ENCODE peak calls at places on chromosomes 1 and 21, in six cellular contexts. S is A549, Z is K562, F is GM12878, N is HepG2, W is endothelial cell of umbilical vein. H is an unnamed sample.

GRCh38 chr1:226737819-226738420 is 1.2 kb downstream of the ITPKB start:
- DNase-seq in W (peak), Z (no peak), N (no peak), F (no peak), S (peak), H (peak)

GRCh38 chr1:53587252-53587992 is 128.2 kb downstream of the DMRTB1 start:
- DNase-seq in N (no peak), W (no peak), Z (no peak), S (no peak), F (no peak), H (no peak)

GRCh38 chr21:42453301-42454220 is 42.5 kb downstream of the RSPH1 start:
- DNase-seq in W (no peak), S (no peak), Z (no peak), F (no peak), N (no peak), H (peak)

GRCh38 chr1:33634806-33635205 is 162.4 kb downstream of the ZSCAN20 start:
- DNase-seq in N (peak), F (no peak), W (peak), S (peak), Z (peak), H (peak)

GRCh38 chr1:36464605-36465393 is 615 bp upstream of the MRPS15 start:
- DNase-seq in W (no peak), S (no peak), N (no peak), Z (no peak), F (no peak), H (peak)

GRCh38 chr1:203764105-203765028 is 616 bp upstream of the LAX1 start:
- DNase-seq in Z (peak), F (no peak), S (no peak), N (no peak), W (no peak), H (no peak)

GRCh38 chr1:25343872-25344271 is 5.7 kb downstream of the TMEM50A start:
- DNase-seq in Z (no peak), S (no peak), F (no peak), W (no peak), N (no peak), H (no peak)

GRCh38 chr1:35810096-35810860 is 2.5 kb downstream of the AGO4 start:
- DNase-seq in F (no peak), Z (no peak), N (no peak), S (no peak), W (no peak), H (no peak)

GRCh38 chr1:66439028-66439427 is 94.9 kb upstream of the SGIP1 start:
- DNase-seq in W (peak), N (no peak), Z (no peak), S (no peak), F (peak), H (peak)

GRCh38 chr1:66576645-66577044 is 42.7 kb downstream of the SGIP1 start:
- DNase-seq in F (no peak), N (peak), W (peak), Z (no peak), S (no peak), H (no peak)

GRCh38 chr1:56494306-56494705 is 85.1 kb downstream of the PLPP3 start:
- DNase-seq in N (peak), S (no peak), Z (no peak), F (no peak), W (no peak), H (no peak)

GRCh38 chr1:50531601-50532000 is 108.4 kb upstream of the DMRTA2 start:
- DNase-seq in F (no peak), Z (no peak), W (no peak), N (no peak), S (no peak), H (no peak)

GRCh38 chr1:211309617-211310016 is 17.0 kb upstream of the TRAF5 start:
- DNase-seq in F (no peak), S (no peak), W (peak), Z (peak), N (no peak), H (no peak)

GRCh38 chr1:238252033-238252802 is 361.5 kb upstream of the ZP4 start:
- DNase-seq in Z (no peak), F (no peak), N (no peak), S (peak), W (no peak), H (peak)

GRCh38 chr1:240285541-240285940 is 193.9 kb downstream of the FMN2 start:
- DNase-seq in N (no peak), Z (no peak), W (no peak), S (no peak), F (no peak), H (no peak)

GRCh38 chr1:205930698-205931330 is 12.4 kb downstream of the SLC26A9 start:
- DNase-seq in F (no peak), Z (no peak), S (no peak), W (no peak), N (no peak), H (peak)

GRCh38 chr1:45925728-45926287 is 122.4 kb downstream of the MAST2 start:
- DNase-seq in Z (no peak), F (peak), W (peak), N (no peak), S (no peak), H (no peak)

GRCh38 chr1:186494832-186495271 is 33.9 kb upstream of the PDC start:
- DNase-seq in S (peak), F (no peak), W (no peak), N (no peak), Z (no peak), H (no peak)

GRCh38 chr1:68791800-68792199 is 294.9 kb upstream of the DEPDC1 start:
- DNase-seq in N (no peak), F (no peak), Z (no peak), S (no peak), W (no peak), H (peak)

GRCh38 chr1:241950390-241950789 is 7.2 kb upstream of the BECN2 start:
- DNase-seq in W (no peak), S (no peak), N (no peak), Z (no peak), F (no peak), H (no peak)

GRCh38 chr1:9200441-9200840 is 34.1 kb upstream of the H6PD start:
- DNase-seq in N (no peak), W (no peak), Z (no peak), F (no peak), S (no peak), H (no peak)

GRCh38 chr1:9197186-9198099 is 37.1 kb upstream of the H6PD start:
- DNase-seq in F (no peak), S (no peak), Z (no peak), N (no peak), W (no peak), H (peak)

GRCh38 chr1:9196129-9197040 is 38.2 kb upstream of the H6PD start:
- DNase-seq in F (peak), W (peak), N (peak), Z (peak), S (peak), H (peak)

GRCh38 chr1:9201421-9202239 is 32.9 kb upstream of the H6PD start:
- DNase-seq in F (no peak), S (no peak), Z (no peak), W (peak), N (no peak), H (peak)

DNA sequence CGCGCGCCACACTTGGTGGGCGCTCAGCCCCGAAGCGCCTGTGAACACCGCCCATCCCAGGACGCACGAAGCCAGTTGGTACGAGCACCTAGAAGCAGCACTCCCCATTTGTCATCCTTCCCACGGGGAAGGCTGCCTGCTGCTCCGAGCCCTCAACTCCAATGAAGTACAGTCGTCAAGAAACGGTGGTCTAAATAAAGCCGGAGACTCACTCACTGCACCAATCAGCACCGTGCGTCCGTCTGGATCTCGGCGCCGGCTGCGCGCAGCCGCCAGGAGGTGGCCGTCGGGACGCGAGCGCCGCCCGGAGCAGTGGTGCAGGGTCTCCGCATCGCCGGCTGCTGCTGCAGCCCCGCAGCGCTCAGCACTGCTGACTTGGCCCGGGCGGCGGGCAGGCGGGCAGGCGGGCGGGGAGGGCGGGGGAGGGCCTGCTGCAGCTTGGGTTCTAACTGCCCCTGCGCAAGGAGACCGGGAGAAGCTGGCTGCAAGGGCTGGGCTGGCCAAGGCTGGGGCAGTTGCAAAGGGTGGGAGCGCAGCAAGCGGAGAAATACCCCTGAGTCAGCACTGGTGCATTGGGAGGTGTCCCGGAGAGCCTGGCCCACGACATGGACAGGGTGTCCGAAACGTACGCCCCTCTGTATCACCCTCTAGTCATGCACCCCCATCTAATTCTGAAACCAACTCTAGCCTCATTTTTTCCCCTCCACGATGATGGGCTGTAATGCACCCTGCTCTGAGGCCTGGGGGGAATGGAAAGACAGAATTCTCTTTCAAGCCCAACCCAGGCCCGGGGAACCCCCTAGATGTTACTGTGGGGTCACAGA is 35.8 kb upstream of the H6PD start:
- DNase-seq in W (peak), N (no peak), Z (no peak), S (no peak), F (no peak), H (peak)
- TF ChIP-seq MAX in W (no peak), N (peak), Z (no peak), S (no peak), F (no peak), H (no peak)

DNA sequence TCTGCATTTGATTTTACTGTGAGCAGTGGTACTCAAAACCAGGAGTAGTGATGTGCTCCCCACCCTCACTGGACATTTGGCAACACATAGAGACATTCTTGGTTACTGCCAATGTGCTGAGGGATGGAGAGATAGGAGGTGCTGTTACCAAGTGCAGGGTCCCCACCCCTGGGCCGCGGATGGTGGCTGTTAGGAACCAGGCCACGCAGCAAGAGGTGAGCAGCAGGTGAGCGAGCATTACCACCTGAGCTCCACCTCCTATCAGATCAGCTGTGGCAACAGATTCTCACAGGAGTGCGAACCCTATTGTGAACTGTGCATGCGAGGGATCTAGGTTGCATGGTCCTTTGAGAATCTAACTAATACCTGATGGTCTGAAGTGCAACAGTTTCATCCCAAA is 95.7 kb downstream of the AKT3 start:
- DNase-seq in S (no peak), F (no peak), Z (no peak), W (no peak), N (no peak), H (no peak)
- TF ChIP-seq CTCF in S (no peak), F (no peak), Z (no peak), W (no peak), N (no peak), H (no peak)

DNA sequence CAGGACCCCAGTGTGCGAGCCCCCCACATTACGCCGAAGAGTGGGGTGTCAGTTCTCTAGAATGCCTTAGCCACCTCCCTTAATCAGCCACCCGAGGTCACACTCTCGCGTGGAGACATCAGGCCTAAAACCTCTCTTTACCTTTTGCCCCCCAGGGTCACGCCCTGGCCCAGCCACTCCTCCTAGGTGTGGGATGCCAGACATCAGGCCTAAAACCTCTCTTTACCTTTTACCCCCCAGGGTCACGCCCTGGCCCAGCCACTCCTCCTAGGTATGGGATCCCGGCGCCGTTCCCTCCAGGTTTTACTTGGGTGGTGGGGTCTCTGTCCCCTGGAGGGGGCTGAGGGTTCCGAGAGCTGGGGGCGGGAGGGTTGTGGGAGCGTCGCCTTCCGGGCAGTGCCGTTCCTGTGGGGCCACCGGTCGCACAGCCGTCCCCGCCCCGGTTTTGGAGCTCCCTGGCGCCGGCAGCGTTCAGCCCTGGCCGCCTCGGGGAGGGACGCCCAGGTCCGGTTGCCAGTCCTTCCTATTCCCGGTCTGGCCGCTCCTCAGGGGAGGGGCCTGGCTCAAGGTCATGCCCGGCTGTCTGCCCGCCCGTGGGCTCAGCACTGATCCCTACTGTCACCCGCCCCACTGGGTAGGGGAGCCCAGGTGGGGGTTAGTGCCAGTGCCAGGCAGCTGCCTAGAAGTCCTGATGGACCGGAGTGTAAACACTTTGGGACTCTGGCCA is 882 bp downstream of the VPS13D start:
- DNase-seq in S (no peak), F (no peak), N (peak), Z (peak), W (peak), H (peak)
- TF ChIP-seq MYC in S (no peak), F (no peak), N (no peak), Z (no peak), W (no peak), H (no peak)

GRCh38 chr1:155645648-155646047 is 35.6 kb downstream of the MSTO1 start:
- DNase-seq in F (no peak), Z (no peak), W (no peak), S (no peak), N (no peak), H (peak)

GRCh38 chr1:155650231-155650757 is 38.3 kb downstream of the YY1AP1 start:
- DNase-seq in S (no peak), W (no peak), F (no peak), Z (no peak), N (no peak), H (peak)

GRCh38 chr1:155646307-155646706 is 36.3 kb downstream of the MSTO1 start:
- DNase-seq in W (no peak), F (no peak), Z (no peak), N (no peak), S (no peak), H (peak)

GRCh38 chr1:155649689-155650088 is 38.9 kb downstream of the YY1AP1 start:
- DNase-seq in N (no peak), F (no peak), Z (no peak), W (no peak), S (no peak), H (peak)

GRCh38 chr1:155648207-155649147 is 38.5 kb downstream of the MSTO1 start:
- DNase-seq in Z (no peak), S (peak), F (no peak), N (peak), W (peak), H (peak)
- TF ChIP-seq MAX in Z (no peak), S (peak), F (no peak), N (no peak), W (no peak), H (no peak)

DNA sequence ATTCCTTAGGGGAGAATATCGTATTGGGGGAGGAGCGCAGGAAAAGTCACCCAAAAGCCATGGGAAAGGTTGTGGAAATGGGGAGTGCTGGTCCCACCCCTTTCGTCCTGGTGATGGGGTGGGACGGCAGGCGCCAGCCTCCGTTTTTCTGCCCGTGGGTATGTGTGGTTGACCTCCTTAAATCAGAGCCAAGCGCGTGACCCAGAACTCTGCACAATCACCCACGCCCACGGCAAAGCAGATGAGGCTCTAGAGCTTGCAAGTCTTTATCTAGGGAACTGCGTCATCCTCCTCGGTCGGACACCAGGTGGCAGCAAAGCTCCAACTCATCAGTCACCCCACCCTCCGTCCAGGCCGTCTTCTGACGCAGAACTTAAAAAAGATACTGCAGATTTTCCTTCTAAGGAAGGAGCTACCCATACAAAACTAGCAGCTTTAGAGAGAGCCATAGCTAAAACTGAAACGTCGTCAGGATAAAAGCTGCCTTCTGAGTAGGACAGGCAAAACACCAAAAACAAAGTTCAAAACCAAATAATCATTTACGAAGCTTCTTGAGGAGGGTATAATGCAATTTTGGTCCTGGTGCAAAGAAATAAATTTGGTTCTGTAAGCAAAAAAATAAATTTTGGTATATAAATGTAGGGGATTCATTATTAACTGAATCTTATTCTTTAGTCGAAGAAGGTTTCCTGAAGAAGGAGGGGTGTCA is 62.0 kb downstream of the TBX19 start:
- DNase-seq in F (peak), N (peak), Z (peak), S (peak), W (peak), H (peak)
- TF ChIP-seq CTCF in F (peak), N (peak), Z (peak), S (peak), W (peak), H (peak)

DNA sequence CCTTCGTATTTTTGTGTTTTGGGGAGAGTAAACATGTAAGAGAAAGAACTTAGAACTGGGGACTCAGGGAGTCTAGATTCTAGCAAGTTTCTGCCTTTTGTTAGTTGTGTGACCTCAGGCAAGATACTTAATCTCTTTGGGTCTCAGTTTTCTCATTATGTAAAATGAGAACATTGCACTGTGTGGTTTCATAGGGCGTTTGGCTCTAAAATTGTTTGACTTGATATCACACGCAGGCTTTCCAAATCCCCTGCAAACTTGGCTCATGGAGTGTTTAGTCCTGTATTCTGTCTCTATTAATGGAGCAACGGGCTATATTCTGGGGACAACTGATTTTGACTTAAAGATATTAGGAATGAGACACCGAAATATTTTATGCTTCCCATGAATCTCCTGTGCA is 57.7 kb downstream of the NTNG1 start:
- DNase-seq in Z (no peak), N (no peak), W (no peak), F (no peak), S (no peak), H (no peak)
- TF ChIP-seq MYC in Z (no peak), N (no peak), W (no peak), F (no peak), S (no peak), H (no peak)

GRCh38 chr1:109295712-109296415 is 10.9 kb downstream of the MYBPHL start:
- DNase-seq in Z (no peak), W (no peak), F (no peak), N (no peak), S (no peak), H (no peak)
- TF ChIP-seq MAX in Z (no peak), W (no peak), F (no peak), N (no peak), S (no peak), H (no peak)

GRCh38 chr1:109309347-109309746 is 2.5 kb upstream of the MYBPHL start:
- DNase-seq in W (no peak), N (peak), F (no peak), S (no peak), Z (no peak), H (no peak)

GRCh38 chr1:109304221-109304915 is 2.4 kb downstream of the MYBPHL start:
- DNase-seq in F (no peak), N (no peak), S (no peak), Z (no peak), W (no peak), H (no peak)

GRCh38 chr1:109312246-109312645 is 5.4 kb upstream of the MYBPHL start:
- DNase-seq in W (no peak), Z (no peak), N (no peak), S (no peak), F (no peak), H (no peak)

GRCh38 chr1:109306832-109307362 is at the start of gene MYBPHL:
- DNase-seq in W (no peak), N (no peak), S (no peak), F (no peak), Z (no peak), H (peak)

GRCh38 chr1:109307363-109308021 is 681 bp upstream of the MYBPHL start:
- DNase-seq in S (no peak), N (peak), W (no peak), Z (peak), F (no peak), H (peak)
- TF ChIP-seq CTCF in S (no peak), N (no peak), W (no peak), Z (no peak), F (no peak), H (no peak)

H was measured in NB4.